ENCODE peak calls at places on chromosomes 5 and 9, in five cellular contexts. T, Z, G, K and C are unnamed samples.

GRCh38 chr5:151684690-151685361 is 1.9 kb downstream of the SPARC start:
- DNase-seq in T (peak), G (peak), Z (no peak), K (peak), C (peak)

GRCh38 chr9:113993838-113994540 is 84.1 kb downstream of the AMBP start:
- DNase-seq in G (peak), K (peak), Z (peak), T (no peak), C (peak)

GRCh38 chr9:127763918-127764384 is 14.5 kb downstream of the SH2D3C start:
- DNase-seq in G (no peak), K (peak), Z (no peak), T (peak), C (no peak)

GRCh38 chr5:24225051-24225450 is 419.7 kb downstream of the CDH10 start:
- DNase-seq in Z (no peak), T (no peak), K (peak), G (no peak), C (peak)

GRCh38 chr5:87103616-87104287 is 163.9 kb upstream of the RASA1 start:
- DNase-seq in G (no peak), T (no peak), K (no peak), Z (no peak), C (no peak)

GRCh38 chr9:105361873-105362272 is 86.0 kb upstream of the FSD1L start:
- DNase-seq in K (no peak), G (no peak), Z (no peak), T (no peak), C (no peak)

GRCh38 chr5:71576241-71576640 is 10.9 kb upstream of the MCCC2 start:
- DNase-seq in G (no peak), Z (no peak), T (no peak), K (peak), C (peak)

GRCh38 chr5:63125862-63126261 is 547.2 kb downstream of the LRRC70 start:
- DNase-seq in T (no peak), Z (no peak), G (peak), K (peak), C (peak)

GRCh38 chr9:113844466-113844865 is 31.6 kb upstream of the ZNF618 start:
- DNase-seq in G (no peak), K (peak), Z (no peak), T (no peak), C (peak)